ENCODE peak calls at places on chromosomes 1 and 21, in ten cellular contexts. Y is heart right ventricle; B is thyroid gland; O is activated naive CD8-positive, alpha-beta T cell treated with anti-CD3 and anti-CD28 coated beads, Interleukin-2, amount 50 U/mL, for 24 hours; R is RPMI7951; D is stimulated activated CD8-positive, alpha-beta memory T cell treated with anti-CD3 and anti-CD28 coated beads, Interleukin-15, amount 100 ng/mL, for 4 hours; G is M059J; V is neural progenitor cell; J is H1; S is HEK293T. U is an unnamed sample.

GRCh38 chr1:115595279-115596079 is 46.3 kb upstream of the VANGL1 start:
- DNase-seq in R (peak; percentile 96), S (peak; percentile 87), J (peak; percentile 68), G (peak; percentile 96), Y (peak; percentile 93), O (peak; percentile 74), V (peak; percentile 87), B (peak; percentile 98), D (peak; percentile 27), U (peak; percentile 97)

GRCh38 chr1:236122176-236122575 is 20.2 kb upstream of the GPR137B start:
- DNase-seq in S (no peak), D (no peak), Y (no peak), V (no peak), G (no peak), R (no peak), J (no peak), O (peak; percentile 12), B (no peak), U (no peak)

GRCh38 chr1:22880174-22880601 is 92.5 kb downstream of the LACTBL1 start:
- DNase-seq in S (no peak), G (peak; percentile 69), J (no peak), O (no peak), V (no peak), Y (no peak), B (no peak), R (peak; percentile 64), D (no peak), U (peak; percentile 59)

GRCh38 chr1:221268295-221268694 is 389.1 kb downstream of the HLX start:
- DNase-seq in S (no peak), V (no peak), J (no peak), G (peak; percentile 85), D (no peak), R (peak; percentile 91), B (no peak), Y (no peak), O (no peak), U (peak; percentile 74)

GRCh38 chr1:223700388-223700918 is 11.9 kb upstream of the CAPN2 start:
- DNase-seq in D (no peak), B (peak; percentile 93), J (no peak), S (no peak), R (peak; percentile 50), Y (no peak), O (no peak), V (no peak), G (peak; percentile 63), U (peak; percentile 74)

GRCh38 chr21:35395728-35396127 is 346.6 kb upstream of the RUNX1 start:
- DNase-seq in G (peak; percentile 80), J (no peak), R (peak; percentile 60), V (no peak), Y (no peak), S (no peak), O (no peak), D (no peak), B (no peak), U (peak; percentile 74)

GRCh38 chr1:6358757-6359567 is 34.6 kb downstream of the ACOT7 start:
- DNase-seq in O (peak; percentile 55), V (peak; percentile 59), Y (peak; percentile 53), D (no peak), B (no peak), S (no peak), G (peak; percentile 98), R (peak; percentile 96), J (no peak), U (peak; percentile 47)

GRCh38 chr1:58764294-58764978 is 19.4 kb downstream of the JUN start:
- DNase-seq in G (peak; percentile 95), R (peak; percentile 80), Y (no peak), V (no peak), B (no peak), S (no peak), O (no peak), J (no peak), D (no peak), U (peak; percentile 67)